ENCODE peak calls at places on chromosomes 7 and 10, in ten cellular contexts. N is psoas muscle, B is HT-29, W is MCF 10A, M is endothelial cell, F is globus pallidus, Z is pancreas, O is heart right ventricle, G is ascending aorta, U is frontal cortex. R is an unnamed sample.

GRCh38 chr10:110226926-110227641 is 19.7 kb downstream of the MXI1 start:
- DNase-seq in N (peak; percentile 75), B (peak; percentile 20), W (peak; percentile 15), M (peak; percentile 28), F (peak; percentile 71), Z (peak; percentile 89), O (peak; percentile 82), G (no peak), U (peak; percentile 84), R (no peak)

GRCh38 chr10:103763374-103764202 is 91.8 kb downstream of the SH3PXD2A start:
- DNase-seq in N (no peak), B (no peak), W (no peak), M (no peak), F (peak; percentile 47), Z (no peak), O (no peak), G (no peak), U (no peak), R (no peak)

GRCh38 chr10:26440091-26440445 is 1.9 kb downstream of the APBB1IP start:
- DNase-seq in N (no peak), B (no peak), W (no peak), M (no peak), F (no peak), Z (no peak), O (no peak), G (no peak), U (no peak), R (no peak)

GRCh38 chr7:24834150-24834798 is 77.0 kb upstream of the GSDME start:
- DNase-seq in N (no peak), B (no peak), W (no peak), M (no peak), F (peak; percentile 51), Z (no peak), O (peak; percentile 14), G (no peak), U (no peak), R (no peak)

GRCh38 chr10:104336829-104337526 is 1.3 kb downstream of the ITPRIP start:
- DNase-seq in N (no peak), B (no peak), W (no peak), M (no peak), F (no peak), Z (no peak), O (no peak), G (no peak), U (no peak), R (no peak)

GRCh38 chr10:119199231-119199992 is 8.0 kb upstream of the GRK5 start:
- DNase-seq in N (no peak), B (peak; percentile 68), W (peak; percentile 73), M (peak; percentile 60), F (peak; percentile 81), Z (no peak), O (peak; percentile 37), G (no peak), U (peak; percentile 70), R (no peak)

GRCh38 chr10:21265622-21266021 is 259.9 kb downstream of the SKIDA1 start:
- DNase-seq in N (no peak), B (peak; percentile 23), W (peak; percentile 83), M (no peak), F (no peak), Z (no peak), O (no peak), G (no peak), U (no peak), R (no peak)

GRCh38 chr10:9296206-9296605 is 1241.7 kb downstream of the GATA3 start:
- DNase-seq in N (no peak), B (no peak), W (no peak), M (no peak), F (no peak), Z (no peak), O (no peak), G (no peak), U (no peak), R (no peak)

GRCh38 chr7:129607471-129608120 is 3.9 kb upstream of the NRF1 start:
- DNase-seq in N (no peak), B (peak; percentile 62), W (peak; percentile 50), M (peak; percentile 25), F (no peak), Z (no peak), O (no peak), G (no peak), U (no peak), R (no peak)

GRCh38 chr7:125316451-125316850 is 386.8 kb upstream of the POT1 start:
- DNase-seq in N (no peak), B (peak; percentile 64), W (peak; percentile 61), M (peak; percentile 26), F (peak; percentile 12), Z (no peak), O (no peak), G (no peak), U (no peak), R (no peak)

GRCh38 chr7:39421661-39422060 is 144.5 kb upstream of the YAE1 start:
- DNase-seq in N (no peak), B (no peak), W (no peak), M (no peak), F (no peak), Z (no peak), O (no peak), G (no peak), U (no peak), R (no peak)

GRCh38 chr10:110850990-110851389 is 20.7 kb upstream of the PDCD4 start:
- DNase-seq in N (no peak), B (no peak), W (no peak), M (no peak), F (no peak), Z (no peak), O (no peak), G (no peak), U (no peak), R (no peak)

GRCh38 chr7:83486957-83487356 is 162.0 kb downstream of the SEMA3E start:
- DNase-seq in N (no peak), B (no peak), W (no peak), M (no peak), F (no peak), Z (no peak), O (no peak), G (no peak), U (no peak), R (no peak)

GRCh38 chr7:27961255-27961654 is 219.3 kb downstream of the JAZF1 start:
- DNase-seq in N (no peak), B (peak; percentile 25), W (peak; percentile 57), M (no peak), F (no peak), Z (no peak), O (no peak), G (no peak), U (no peak), R (no peak)

GRCh38 chr10:133357293-133358151 is at the start of gene FUOM:
- DNase-seq in N (peak; percentile 68), B (peak; percentile 35), W (peak; percentile 56), M (peak; percentile 68), F (no peak), Z (peak; percentile 88), O (peak; percentile 66), G (no peak), U (peak; percentile 79), R (no peak)

GRCh38 chr7:132996581-132997242 is 85.2 kb downstream of the CHCHD3 start:
- DNase-seq in N (no peak), B (no peak), W (no peak), M (no peak), F (no peak), Z (no peak), O (no peak), G (no peak), U (no peak), R (no peak)

GRCh38 chr10:77619964-77620703 is 17.5 kb downstream of the KCNMA1 start:
- DNase-seq in N (no peak), B (no peak), W (no peak), M (no peak), F (no peak), Z (no peak), O (no peak), G (no peak), U (no peak), R (no peak)

GRCh38 chr7:16934947-16935742 is 53.4 kb upstream of the AGR3 start:
- DNase-seq in N (no peak), B (peak; percentile 45), W (peak; percentile 42), M (no peak), F (no peak), Z (no peak), O (no peak), G (no peak), U (no peak), R (no peak)

GRCh38 chr10:129949411-129950335 is 14.4 kb downstream of the EBF3 start:
- DNase-seq in N (peak; percentile 68), B (no peak), W (no peak), M (peak; percentile 63), F (no peak), Z (no peak), O (peak; percentile 82), G (no peak), U (no peak), R (no peak)

GRCh38 chr7:155919400-155920067 is 107.3 kb upstream of the SHH start:
- DNase-seq in N (no peak), B (no peak), W (no peak), M (no peak), F (no peak), Z (no peak), O (no peak), G (no peak), U (no peak), R (no peak)

GRCh38 chr10:96765406-96766240 is 45.3 kb upstream of the PIK3AP1 start:
- DNase-seq in N (peak; percentile 54), B (peak; percentile 81), W (peak; percentile 69), M (peak; percentile 65), F (peak; percentile 45), Z (peak; percentile 69), O (peak; percentile 69), G (no peak), U (no peak), R (no peak)

GRCh38 chr7:4103352-4104091 is 578.6 kb upstream of the FOXK1 start:
- DNase-seq in N (no peak), B (peak; percentile 15), W (peak; percentile 75), M (no peak), F (no peak), Z (no peak), O (no peak), G (no peak), U (no peak), R (no peak)

GRCh38 chr7:123494193-123494796 is 40.1 kb downstream of the IQUB start:
- DNase-seq in N (no peak), B (peak; percentile 83), W (peak; percentile 67), M (no peak), F (peak; percentile 23), Z (no peak), O (no peak), G (no peak), U (peak; percentile 5), R (no peak)

GRCh38 chr7:138137423-138138171 is 61.3 kb downstream of the AKR1D1 start:
- DNase-seq in N (no peak), B (no peak), W (no peak), M (no peak), F (no peak), Z (no peak), O (no peak), G (no peak), U (no peak), R (no peak)

GRCh38 chr10:81000781-81001180 is 463.1 kb downstream of the SH2D4B start:
- DNase-seq in N (no peak), B (no peak), W (no peak), M (no peak), F (no peak), Z (no peak), O (no peak), G (no peak), U (no peak), R (no peak)

GRCh38 chr7:151051108-151051507 is 2.8 kb downstream of the ASIC3 start:
- DNase-seq in N (peak; percentile 60), B (no peak), W (peak; percentile 31), M (peak; percentile 88), F (no peak), Z (peak; percentile 89), O (peak; percentile 69), G (no peak), U (no peak), R (no peak)

GRCh38 chr10:28569506-28570159 is 36.7 kb downstream of the WAC start:
- DNase-seq in N (no peak), B (no peak), W (no peak), M (no peak), F (no peak), Z (no peak), O (no peak), G (no peak), U (no peak), R (no peak)

GRCh38 chr10:71244638-71245419 is 32.5 kb downstream of the UNC5B start:
- DNase-seq in N (peak; percentile 60), B (no peak), W (peak; percentile 58), M (no peak), F (no peak), Z (peak; percentile 44), O (peak; percentile 72), G (no peak), U (no peak), R (no peak)